ENCODE peak calls at places on chromosomes 3 and 15, in eight cellular contexts. V, A, I, Z, H, K, R and J are unnamed samples.

GRCh38 chr15:52857937-52858336 is 67.8 kb upstream of the ONECUT1 start:
- DNase-seq in V (no peak), A (no peak), I (no peak), Z (no peak), H (no peak), K (no peak), R (no peak), J (no peak)

GRCh38 chr15:41838400-41838897 is at the start of gene PLA2G4B:
- DNase-seq in V (no peak), A (no peak), I (no peak), Z (no peak), H (no peak), K (no peak), R (no peak), J (no peak)

GRCh38 chr3:178170698-178171535 is 365.3 kb upstream of the KCNMB2 start:
- DNase-seq in V (no peak), A (no peak), I (no peak), Z (no peak), H (peak), K (no peak), R (no peak), J (no peak)

GRCh38 chr3:4047343-4047742 is 248.1 kb downstream of the LRRN1 start:
- DNase-seq in V (no peak), A (no peak), I (no peak), Z (no peak), H (no peak), K (no peak), R (no peak), J (no peak)

GRCh38 chr3:193124861-193125260 is 116.2 kb upstream of the PLAAT1 start:
- DNase-seq in V (no peak), A (no peak), I (no peak), Z (no peak), H (no peak), K (no peak), R (no peak), J (no peak)

GRCh38 chr3:158725348-158725966 is 6.8 kb downstream of the RARRES1 start:
- DNase-seq in V (no peak), A (peak), I (no peak), Z (no peak), H (peak), K (no peak), R (no peak), J (no peak)

GRCh38 chr3:37173806-37174205 is 576 bp downstream of the LRRFIP2 start:
- DNase-seq in V (no peak), A (no peak), I (no peak), Z (no peak), H (no peak), K (no peak), R (no peak), J (no peak)

GRCh38 chr3:176919836-176920760 is 277.2 kb downstream of the TBL1XR1 start:
- DNase-seq in V (no peak), A (peak), I (no peak), Z (peak), H (no peak), K (no peak), R (no peak), J (peak)

GRCh38 chr3:129121016-129121791 is 400 bp downstream of the RAB43 start:
- DNase-seq in V (peak), A (peak), I (no peak), Z (no peak), H (no peak), K (peak), R (peak), J (no peak)

GRCh38 chr3:10334461-10334860 is 13.5 kb upstream of the SEC13 start:
- DNase-seq in V (no peak), A (no peak), I (no peak), Z (no peak), H (no peak), K (no peak), R (no peak), J (no peak)

GRCh38 chr3:154843647-154844046 is 236.5 kb upstream of the MME start:
- DNase-seq in V (no peak), A (no peak), I (no peak), Z (no peak), H (no peak), K (no peak), R (no peak), J (no peak)

GRCh38 chr3:25784971-25785370 is 1.7 kb upstream of the NGLY1 start:
- DNase-seq in V (no peak), A (no peak), I (no peak), Z (no peak), H (no peak), K (no peak), R (no peak), J (no peak)

GRCh38 chr3:41961061-41961749 is 698 bp downstream of the ULK4 start:
- DNase-seq in V (peak), A (peak), I (peak), Z (no peak), H (peak), K (peak), R (peak), J (peak)

GRCh38 chr3:153977148-153977547 is 144.0 kb upstream of the ARHGEF26 start:
- DNase-seq in V (no peak), A (no peak), I (no peak), Z (no peak), H (no peak), K (no peak), R (no peak), J (no peak)

GRCh38 chr3:60855250-60855649 is 396.0 kb downstream of the FHIT start:
- DNase-seq in V (no peak), A (no peak), I (no peak), Z (no peak), H (no peak), K (no peak), R (no peak), J (no peak)

GRCh38 chr3:150314248-150315027 is 93.7 kb upstream of the TSC22D2 start:
- DNase-seq in V (no peak), A (peak), I (no peak), Z (no peak), H (no peak), K (no peak), R (no peak), J (no peak)

GRCh38 chr15:52834379-52834778 is 44.2 kb upstream of the ONECUT1 start:
- DNase-seq in V (no peak), A (no peak), I (no peak), Z (no peak), H (no peak), K (no peak), R (no peak), J (no peak)

GRCh38 chr15:23069496-23070166 is 30.3 kb upstream of the TUBGCP5 start:
- DNase-seq in V (no peak), A (no peak), I (no peak), Z (no peak), H (peak), K (no peak), R (no peak), J (no peak)

GRCh38 chr3:171829841-171830559 is 13.1 kb upstream of the TMEM212 start:
- DNase-seq in V (no peak), A (peak), I (peak), Z (no peak), H (peak), K (no peak), R (no peak), J (peak)

GRCh38 chr3:111735271-111735758 is 123.8 kb upstream of the PHLDB2 start:
- DNase-seq in V (no peak), A (peak), I (no peak), Z (peak), H (peak), K (no peak), R (no peak), J (no peak)

GRCh38 chr15:31032959-31033358 is 41.5 kb upstream of the MTMR10 start:
- DNase-seq in V (no peak), A (no peak), I (no peak), Z (no peak), H (no peak), K (no peak), R (no peak), J (no peak)

GRCh38 chr3:111128884-111129283 is 57.3 kb downstream of the NECTIN3 start:
- DNase-seq in V (no peak), A (no peak), I (no peak), Z (no peak), H (no peak), K (no peak), R (no peak), J (no peak)

GRCh38 chr15:100152463-100152862 is 189.3 kb downstream of the ADAMTS17 start:
- DNase-seq in V (no peak), A (no peak), I (no peak), Z (no peak), H (no peak), K (no peak), R (no peak), J (no peak)

GRCh38 chr3:146542968-146543367 is 1.4 kb downstream of the PLSCR1 start:
- DNase-seq in V (no peak), A (no peak), I (no peak), Z (no peak), H (no peak), K (no peak), R (no peak), J (no peak)

GRCh38 chr15:84656972-84657371 is 1.0 kb downstream of the NMB start:
- DNase-seq in V (no peak), A (no peak), I (no peak), Z (no peak), H (no peak), K (no peak), R (no peak), J (no peak)

GRCh38 chr3:39192490-39193092 is at the start of gene XIRP1:
- DNase-seq in V (peak), A (no peak), I (peak), Z (no peak), H (no peak), K (no peak), R (no peak), J (no peak)

GRCh38 chr15:88048759-88049158 is 207.8 kb downstream of the NTRK3 start:
- DNase-seq in V (no peak), A (no peak), I (no peak), Z (no peak), H (no peak), K (no peak), R (no peak), J (no peak)

GRCh38 chr3:99789322-99789721 is 28.3 kb upstream of the CMSS1 start:
- DNase-seq in V (no peak), A (peak), I (no peak), Z (no peak), H (peak), K (no peak), R (no peak), J (peak)

GRCh38 chr3:151581046-151581445 is 120.2 kb upstream of the IGSF10 start:
- DNase-seq in V (no peak), A (no peak), I (no peak), Z (no peak), H (no peak), K (no peak), R (no peak), J (no peak)

GRCh38 chr15:38652998-38653397 is 88.4 kb upstream of the RASGRP1 start:
- DNase-seq in V (no peak), A (no peak), I (no peak), Z (no peak), H (no peak), K (peak), R (peak), J (no peak)

GRCh38 chr3:150367771-150368170 is 40.3 kb upstream of the TSC22D2 start:
- DNase-seq in V (no peak), A (no peak), I (no peak), Z (no peak), H (no peak), K (no peak), R (no peak), J (no peak)

GRCh38 chr3:181609156-181609767 is 102.5 kb upstream of the SOX2 start:
- DNase-seq in V (no peak), A (no peak), I (no peak), Z (no peak), H (no peak), K (no peak), R (no peak), J (no peak)

GRCh38 chr15:91849749-91850161 is 3.8 kb upstream of the SLCO3A1 start:
- DNase-seq in V (no peak), A (peak), I (no peak), Z (no peak), H (peak), K (no peak), R (no peak), J (no peak)

GRCh38 chr15:25415707-25416106 is 23.1 kb downstream of the UBE3A start:
- DNase-seq in V (no peak), A (no peak), I (no peak), Z (no peak), H (no peak), K (no peak), R (no peak), J (no peak)

GRCh38 chr3:182740710-182741109 is 52.6 kb upstream of the ATP11B start:
- DNase-seq in V (no peak), A (peak), I (no peak), Z (no peak), H (no peak), K (no peak), R (no peak), J (peak)